ENCODE peak calls at places on chromosomes 3 and 15, in nine cellular contexts. K, B, C, T, A, H, G, Y and Z are unnamed samples.

GRCh38 chr3:355622-356021 is 159.1 kb downstream of the CHL1 start:
- DNase-seq in A (peak; percentile 69), T (no peak), G (no peak), C (no peak), B (no peak), K (no peak), H (no peak), Y (no peak), Z (no peak)

GRCh38 chr15:66621491-66622467 is 56.0 kb upstream of the LCTL start:
- DNase-seq in B (peak; percentile 89), K (no peak), H (peak; percentile 34), A (no peak), G (peak; percentile 95), Y (peak; percentile 75), C (no peak), T (no peak), Z (no peak)

GRCh38 chr3:183584246-183584913 is 28.9 kb upstream of the KLHL6 start:
- DNase-seq in B (no peak), K (no peak), H (no peak), G (peak; percentile 83), A (peak; percentile 82), Y (no peak), T (no peak), C (peak; percentile 50), Z (no peak)

GRCh38 chr3:144923051-144923450 is 951.4 kb downstream of the DIPK2A start:
- DNase-seq in K (no peak), H (peak; percentile 10), C (peak; percentile 11), A (no peak), Y (no peak), G (no peak), B (no peak), T (no peak), Z (no peak)

GRCh38 chr3:13614607-13615006 is 65.7 kb downstream of the FBLN2 start:
- DNase-seq in C (no peak), K (no peak), B (no peak), G (no peak), Y (no peak), T (no peak), H (no peak), A (no peak), Z (no peak)

GRCh38 chr3:45021524-45021923 is 4.6 kb upstream of the CLEC3B start:
- DNase-seq in T (no peak), K (no peak), G (no peak), B (no peak), C (no peak), Y (no peak), A (peak; percentile 81), H (no peak), Z (no peak)

GRCh38 chr15:50906954-50907865 is 1.3 kb upstream of the AP4E1 start:
- DNase-seq in A (no peak), C (no peak), K (no peak), Y (no peak), T (peak; percentile 88), H (no peak), G (no peak), B (no peak), Z (no peak)

GRCh38 chr3:105944281-105944680 is 75.5 kb upstream of the CBLB start:
- DNase-seq in Y (no peak), C (peak; percentile 16), K (no peak), A (no peak), G (no peak), H (no peak), T (no peak), B (no peak), Z (no peak)

GRCh38 chr3:90039994-90040393 is 932.6 kb downstream of the EPHA3 start:
- DNase-seq in T (no peak), H (no peak), B (no peak), A (no peak), G (no peak), K (no peak), Y (no peak), C (no peak), Z (no peak)

GRCh38 chr15:88535607-88536313 is 10.7 kb downstream of the DET1 start:
- DNase-seq in C (no peak), K (no peak), Y (no peak), A (no peak), T (no peak), G (no peak), H (no peak), B (no peak), Z (no peak)

GRCh38 chr3:58824285-58824684 is 157.7 kb upstream of the FAM3D start:
- DNase-seq in T (no peak), A (no peak), G (peak; percentile 71), Y (peak; percentile 83), H (peak; percentile 47), B (peak; percentile 85), C (peak; percentile 81), K (no peak), Z (peak; percentile 61)

GRCh38 chr3:184694694-184695093 is 17.2 kb downstream of the MAGEF1 start:
- DNase-seq in G (no peak), A (no peak), H (no peak), K (no peak), B (no peak), C (no peak), Y (peak; percentile 0), T (no peak), Z (no peak)

GRCh38 chr3:107654218-107654617 is 131.5 kb downstream of the BBX start:
- DNase-seq in C (no peak), Y (no peak), A (no peak), G (no peak), H (no peak), T (no peak), B (no peak), K (no peak), Z (no peak)

GRCh38 chr3:195853930-195854478 is 42.3 kb upstream of the MUC4 start:
- DNase-seq in H (no peak), B (no peak), G (peak; percentile 52), T (no peak), K (no peak), C (no peak), Y (no peak), A (no peak), Z (no peak)

GRCh38 chr3:186646841-186647240 is 6.6 kb downstream of the FETUB start:
- DNase-seq in T (no peak), B (no peak), Y (no peak), C (no peak), A (no peak), H (no peak), G (no peak), K (no peak), Z (no peak)
- H3K27me3 ChIP-seq in T (no peaks in the 10 kb centered on the region), B (no peaks in the 10 kb centered on the region), Y (no peaks in the 10 kb centered on the region), C (no peaks in the 10 kb centered on the region), A (no peaks in the 10 kb centered on the region), H (no peaks in the 10 kb centered on the region), G (no peaks in the 10 kb centered on the region), K (no peaks in the 10 kb centered on the region), Z (peaks cover 19% of the 10 kb centered on the region)

GRCh38 chr3:11000528-11000927 is 8.0 kb downstream of the SLC6A1 start:
- DNase-seq in H (no peak), B (no peak), T (no peak), A (no peak), Y (no peak), K (no peak), G (no peak), C (no peak), Z (no peak)
- H3K27me3 ChIP-seq in H (peaks cover 18% of the 10 kb centered on the region), B (peaks cover 9% of the 10 kb centered on the region), T (no peaks in the 10 kb centered on the region), A (no peaks in the 10 kb centered on the region), Y (peaks cover 36% of the 10 kb centered on the region), K (peaks cover 9% of the 10 kb centered on the region), G (peaks cover 2% of the 10 kb centered on the region), C (peaks cover 68% of the 10 kb centered on the region), Z (peaks cover 6% of the 10 kb centered on the region)

GRCh38 chr15:65354835-65355172 is 23.0 kb downstream of the IGDCC3 start:
- DNase-seq in A (no peak), T (no peak), G (no peak), H (no peak), Y (no peak), C (no peak), B (no peak), K (no peak), Z (no peak)

GRCh38 chr15:65361708-65362459 is 15.9 kb downstream of the IGDCC3 start:
- DNase-seq in C (no peak), H (no peak), K (no peak), B (peak; percentile 81), A (peak; percentile 17), G (no peak), T (no peak), Y (no peak), Z (peak; percentile 49)

GRCh38 chr15:65355173-65355982 is 22.4 kb downstream of the IGDCC3 start:
- DNase-seq in B (peak; percentile 71), H (no peak), T (no peak), G (peak; percentile 65), A (no peak), K (no peak), Y (peak; percentile 98), C (no peak), Z (no peak)

DNA sequence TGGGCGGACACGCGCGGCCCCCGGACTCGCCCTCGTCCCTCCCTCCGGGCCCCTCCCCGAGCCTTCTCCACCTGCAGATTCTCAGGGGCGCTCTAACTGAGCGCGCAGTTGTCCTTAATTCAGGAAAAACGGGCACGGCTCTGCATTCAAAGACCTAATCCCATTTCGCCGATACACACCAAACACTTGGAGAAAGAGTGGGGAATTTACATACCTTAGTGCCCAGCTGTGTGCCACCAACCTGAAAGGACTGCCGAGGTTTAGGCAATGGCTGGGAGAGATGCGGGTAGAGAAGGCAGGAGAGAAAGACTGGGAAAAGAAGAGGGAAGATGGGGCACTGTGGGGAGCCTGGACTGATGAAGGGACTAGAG is 21.8 kb downstream of the IGDCC3 start:
- DNase-seq in K (no peak), C (no peak), B (no peak), T (no peak), Y (peak; percentile 81), G (no peak), H (no peak), A (no peak), Z (no peak)
- H3K27me3 ChIP-seq in K (peaks cover 27% of the 10 kb centered on the region), C (peaks cover 21% of the 10 kb centered on the region), B (peaks cover 84% of the 10 kb centered on the region), T (peaks cover 9% of the 10 kb centered on the region), Y (peaks cover 51% of the 10 kb centered on the region), G (no peaks in the 10 kb centered on the region), H (peaks cover 13% of the 10 kb centered on the region), A (no peaks in the 10 kb centered on the region), Z (peaks cover 50% of the 10 kb centered on the region)

DNA sequence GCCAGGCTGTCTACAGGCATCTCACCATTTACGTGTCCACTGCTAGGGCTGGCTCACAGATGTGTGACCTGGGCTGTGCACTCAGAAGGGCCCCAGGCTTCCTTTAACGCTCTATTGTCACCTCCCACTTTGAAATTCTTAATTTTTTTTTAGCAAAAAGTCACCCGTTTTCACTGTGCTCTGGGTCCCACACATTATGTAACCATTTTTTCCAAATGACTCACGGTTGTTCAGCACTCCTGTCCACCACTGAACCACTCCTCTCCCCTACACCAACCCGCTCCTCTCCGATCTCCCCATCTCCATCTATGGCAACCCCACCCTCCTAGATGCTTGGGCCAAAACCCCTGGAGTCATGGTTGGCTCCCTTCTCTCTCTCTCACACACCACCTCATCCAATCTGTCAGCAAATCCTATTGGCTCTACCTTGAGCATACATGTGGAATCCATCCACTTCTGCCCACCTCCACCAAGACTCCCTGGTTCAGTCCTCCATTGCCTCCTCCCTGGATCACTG is 41.1 kb upstream of the LINGO1 start:
- DNase-seq in G (no peak), T (no peak), A (no peak), K (no peak), Y (no peak), H (no peak), B (no peak), C (no peak), Z (no peak)
- H3K27me3 ChIP-seq in G (no peaks in the 10 kb centered on the region), T (no peaks in the 10 kb centered on the region), A (no peaks in the 10 kb centered on the region), K (peaks cover 14% of the 10 kb centered on the region), Y (no peaks in the 10 kb centered on the region), H (no peaks in the 10 kb centered on the region), B (no peaks in the 10 kb centered on the region), C (no peaks in the 10 kb centered on the region), Z (peaks cover 23% of the 10 kb centered on the region)